ENCODE peak calls at places on chromosome 14, in six cellular contexts. Q, A, O, S, P and D are unnamed samples.

GRCh38 chr14:85934123-85934885 is 404.4 kb downstream of the FLRT2 start:
- DNase-seq in Q (peak), A (peak), O (no peak), S (peak), P (peak), D (peak)

GRCh38 chr14:26132061-26132460 is 465.8 kb downstream of the NOVA1 start:
- DNase-seq in Q (no peak), A (no peak), O (no peak), S (no peak), P (no peak), D (no peak)

GRCh38 chr14:101707285-101707842 is 54.1 kb upstream of the PPP2R5C start:
- DNase-seq in Q (peak), A (peak), O (peak), S (peak), P (peak), D (peak)

GRCh38 chr14:61222388-61222787 is 58.8 kb downstream of the TMEM30B start:
- DNase-seq in Q (no peak), A (no peak), O (peak), S (no peak), P (no peak), D (no peak)

GRCh38 chr14:52219488-52220084 is 47.9 kb upstream of the PTGDR start:
- DNase-seq in Q (no peak), A (no peak), O (no peak), S (no peak), P (no peak), D (no peak)

GRCh38 chr14:103496776-103497175 is 25.9 kb downstream of the CKB start:
- DNase-seq in Q (no peak), A (no peak), O (no peak), S (no peak), P (no peak), D (no peak)

GRCh38 chr14:55645148-55645547 is 65.1 kb downstream of the KTN1 start:
- DNase-seq in Q (no peak), A (no peak), O (no peak), S (no peak), P (no peak), D (peak)

GRCh38 chr14:96094211-96094610 is 55.0 kb downstream of the C14orf132 start:
- DNase-seq in Q (no peak), A (no peak), O (no peak), S (no peak), P (no peak), D (no peak)

GRCh38 chr14:52596861-52597260 is 44.2 kb downstream of the GPR137C start:
- DNase-seq in Q (no peak), A (no peak), O (peak), S (no peak), P (no peak), D (no peak)

GRCh38 chr14:29529418-29529817 is 398.2 kb downstream of the PRKD1 start:
- DNase-seq in Q (no peak), A (no peak), O (no peak), S (no peak), P (no peak), D (peak)

GRCh38 chr14:78848234-78848820 is 678.2 kb downstream of the NRXN3 start:
- DNase-seq in Q (peak), A (peak), O (peak), S (peak), P (peak), D (peak)